ENCODE peak calls at places on chromosomes 12 and 14, in five cellular contexts. P, U, M, C and E are unnamed samples.

GRCh38 chr12:48119834-48120195 is 651 bp downstream of the PFKM start:
- DNase-seq in P (no peak), U (no peak), M (no peak), C (no peak), E (peak)

GRCh38 chr12:1936406-1937320 is 18.2 kb upstream of the CACNA2D4 start:
- DNase-seq in P (peak), U (no peak), M (peak), C (peak), E (peak)

GRCh38 chr12:27779837-27780611 is at the start of the genes KLHL42 and MANSC4:
- DNase-seq in P (peak), U (peak), M (peak), C (peak), E (peak)

GRCh38 chr14:50897658-50898175 is 25.9 kb downstream of the ABHD12B start:
- DNase-seq in P (no peak), U (no peak), M (no peak), C (no peak), E (no peak)

GRCh38 chr12:131800594-131801135 is 27.5 kb upstream of the MMP17 start:
- DNase-seq in P (no peak), U (no peak), M (no peak), C (no peak), E (no peak)

GRCh38 chr12:24776856-24777255 is 172.0 kb downstream of the BCAT1 start:
- DNase-seq in P (no peak), U (no peak), M (no peak), C (no peak), E (no peak)

GRCh38 chr12:46718495-46718894 is 107.3 kb downstream of the SLC38A4 start:
- DNase-seq in P (no peak), U (no peak), M (no peak), C (no peak), E (no peak)

GRCh38 chr12:795305-795704 is 42.9 kb downstream of the WNK1 start:
- DNase-seq in P (no peak), U (no peak), M (no peak), C (no peak), E (no peak)

GRCh38 chr12:25789520-25789919 is 169.0 kb upstream of the RASSF8 start:
- DNase-seq in P (no peak), U (no peak), M (no peak), C (no peak), E (peak)

GRCh38 chr12:28108599-28108998 is 81.7 kb upstream of the CCDC91 start:
- DNase-seq in P (no peak), U (no peak), M (no peak), C (no peak), E (no peak)

GRCh38 chr14:104563742-104564615 is 15.6 kb upstream of the C14orf180 start:
- DNase-seq in P (peak), U (peak), M (peak), C (peak), E (peak)

GRCh38 chr12:95966287-95966870 is 23.2 kb downstream of the AMDHD1 start:
- DNase-seq in P (no peak), U (no peak), M (no peak), C (no peak), E (no peak)

GRCh38 chr14:102824832-102825231 is 47.6 kb downstream of the TRAF3 start:
- DNase-seq in P (peak), U (no peak), M (peak), C (peak), E (peak)

GRCh38 chr14:105748204-105748578 is 221.8 kb downstream of the TMEM121 start:
- DNase-seq in P (no peak), U (no peak), M (no peak), C (peak), E (peak)

GRCh38 chr12:6613015-6613775 is 6.0 kb upstream of the CHD4 start:
- DNase-seq in P (peak), U (peak), M (peak), C (peak), E (peak)

GRCh38 chr14:47821134-47821533 is 145.7 kb upstream of the MDGA2 start:
- DNase-seq in P (no peak), U (no peak), M (no peak), C (no peak), E (no peak)

GRCh38 chr12:52585951-52586350 is 12.3 kb upstream of the KRT74 start:
- DNase-seq in P (no peak), U (no peak), M (no peak), C (no peak), E (no peak)

GRCh38 chr12:110822821-110823415 is 23.9 kb upstream of the CCDC63 start:
- DNase-seq in P (no peak), U (no peak), M (no peak), C (no peak), E (no peak)

GRCh38 chr12:107519906-107520859 is 165.4 kb upstream of the PWP1 start:
- DNase-seq in P (no peak), U (no peak), M (no peak), C (no peak), E (no peak)

GRCh38 chr14:21748869-21749303 is 75.3 kb upstream of the OR4E1 start:
- DNase-seq in P (no peak), U (peak), M (peak), C (no peak), E (peak)

GRCh38 chr12:82366182-82366581 is 7.9 kb downstream of the METTL25 start:
- DNase-seq in P (no peak), U (no peak), M (no peak), C (no peak), E (no peak)

GRCh38 chr12:32659908-32660440 is 19.1 kb upstream of the DNM1L start:
- DNase-seq in P (no peak), U (no peak), M (no peak), C (no peak), E (no peak)

GRCh38 chr12:55847603-55848329 is 5.0 kb upstream of the MMP19 start:
- DNase-seq in P (peak), U (peak), M (peak), C (peak), E (no peak)

GRCh38 chr14:105163040-105163742 is 5.4 kb downstream of the JAG2 start:
- DNase-seq in P (no peak), U (no peak), M (no peak), C (no peak), E (no peak)

GRCh38 chr12:112321277-112321676 is 61.0 kb downstream of the HECTD4 start:
- DNase-seq in P (no peak), U (no peak), M (no peak), C (no peak), E (no peak)

GRCh38 chr12:3551976-3552725 is 61.1 kb downstream of the PRMT8 start:
- DNase-seq in P (no peak), U (no peak), M (no peak), C (no peak), E (no peak)

GRCh38 chr12:16530268-16530865 is 75.6 kb downstream of the LMO3 start:
- DNase-seq in P (no peak), U (no peak), M (no peak), C (no peak), E (no peak)

GRCh38 chr12:78441737-78442453 is 422.7 kb upstream of the SYT1 start:
- DNase-seq in P (no peak), U (no peak), M (no peak), C (no peak), E (no peak)

GRCh38 chr14:100898935-100899840 is 4.3 kb downstream of the RTL1 start:
- DNase-seq in P (no peak), U (no peak), M (no peak), C (peak), E (no peak)

GRCh38 chr14:33184587-33184986 is 245.9 kb downstream of the NPAS3 start:
- DNase-seq in P (no peak), U (no peak), M (no peak), C (no peak), E (no peak)